ENCODE peak calls at places on chromosome 12, in five cellular contexts. One of them, this sample, is unnamed.

GRCh38 chr12:75635606-75636444 is 124.4 kb upstream of the KRR1 start:
- DNase-seq in GM06990: no peak
- DNase-seq in A549: peak; percentile 40
- DNase-seq in lower leg skin: no peak
- DNase-seq in thoracic aorta: no peak
- DNase-seq in this sample: no peak

GRCh38 chr12:41336041-41336552 is 148.0 kb downstream of the PDZRN4 start:
- DNase-seq in A549: no peak
- DNase-seq in lower leg skin: no peak
- DNase-seq in GM06990: no peak
- DNase-seq in thoracic aorta: no peak
- DNase-seq in this sample: no peak

GRCh38 chr12:103840399-103840880 is 594 bp downstream of the NT5DC3 start:
- DNase-seq in GM06990: no peak
- DNase-seq in lower leg skin: no peak
- DNase-seq in thoracic aorta: peak; percentile 35
- DNase-seq in A549: peak; percentile 32
- DNase-seq in this sample: no peak

GRCh38 chr12:56628671-56629458 is 1.3 kb downstream of the BAZ2A start:
- DNase-seq in thoracic aorta: no peak
- DNase-seq in lower leg skin: peak; percentile 94
- DNase-seq in GM06990: peak; percentile 46
- DNase-seq in A549: peak; percentile 51
- DNase-seq in this sample: peak; percentile 62

GRCh38 chr12:109469516-109469915 is 7.6 kb downstream of the KCTD10 start:
- DNase-seq in GM06990: no peak
- DNase-seq in A549: no peak
- DNase-seq in thoracic aorta: no peak
- DNase-seq in lower leg skin: no peak
- DNase-seq in this sample: no peak

GRCh38 chr12:98743362-98743953 is 98.4 kb downstream of the APAF1 start:
- DNase-seq in thoracic aorta: no peak
- DNase-seq in A549: peak; percentile 48
- DNase-seq in GM06990: no peak
- DNase-seq in lower leg skin: no peak
- DNase-seq in this sample: no peak

GRCh38 chr12:102521662-102522277 is 41.4 kb upstream of the IGF1 start:
- DNase-seq in thoracic aorta: no peak
- DNase-seq in lower leg skin: no peak
- DNase-seq in A549: no peak
- DNase-seq in GM06990: no peak
- DNase-seq in this sample: no peak

GRCh38 chr12:2082321-2082720 is 29.5 kb downstream of the CACNA1C start:
- DNase-seq in A549: no peak
- DNase-seq in GM06990: no peak
- DNase-seq in thoracic aorta: no peak
- DNase-seq in lower leg skin: no peak
- DNase-seq in this sample: no peak

GRCh38 chr12:123000578-123000977 is 20.1 kb downstream of the ARL6IP4 start:
- DNase-seq in A549: no peak
- DNase-seq in GM06990: no peak
- DNase-seq in lower leg skin: no peak
- DNase-seq in thoracic aorta: no peak
- DNase-seq in this sample: no peak

GRCh38 chr12:127230843-127231260 is 1036.1 kb upstream of the TMEM132C start:
- DNase-seq in lower leg skin: no peak
- DNase-seq in A549: no peak
- DNase-seq in GM06990: no peak
- DNase-seq in thoracic aorta: no peak
- DNase-seq in this sample: no peak

GRCh38 chr12:116152268-116152667 is 125.2 kb downstream of the MED13L start:
- DNase-seq in A549: no peak
- DNase-seq in GM06990: no peak
- DNase-seq in thoracic aorta: no peak
- DNase-seq in lower leg skin: no peak
- DNase-seq in this sample: no peak

GRCh38 chr12:115383668-115384067 is 699.7 kb upstream of the TBX3 start:
- DNase-seq in GM06990: no peak
- DNase-seq in A549: no peak
- DNase-seq in thoracic aorta: no peak
- DNase-seq in lower leg skin: no peak
- DNase-seq in this sample: no peak

GRCh38 chr12:108744021-108744897 is 12.9 kb upstream of the CORO1C start:
- DNase-seq in A549: no peak
- DNase-seq in GM06990: no peak
- DNase-seq in thoracic aorta: no peak
- DNase-seq in lower leg skin: peak; percentile 66
- DNase-seq in this sample: no peak

GRCh38 chr12:88752183-88752582 is 171.9 kb upstream of the KITLG start:
- DNase-seq in thoracic aorta: no peak
- DNase-seq in A549: no peak
- DNase-seq in GM06990: no peak
- DNase-seq in lower leg skin: no peak
- DNase-seq in this sample: no peak

GRCh38 chr12:51954465-51955361 is 3.2 kb downstream of the ACVR1B start:
- DNase-seq in thoracic aorta: no peak
- DNase-seq in A549: no peak
- DNase-seq in lower leg skin: peak; percentile 9
- DNase-seq in GM06990: no peak
- DNase-seq in this sample: no peak

GRCh38 chr12:12181516-12181915 is 85.3 kb downstream of the LRP6 start:
- DNase-seq in lower leg skin: no peak
- DNase-seq in GM06990: no peak
- DNase-seq in thoracic aorta: no peak
- DNase-seq in A549: no peak
- DNase-seq in this sample: no peak

GRCh38 chr12:27246141-27246540 is 2.1 kb downstream of the STK38L start:
- DNase-seq in A549: no peak
- DNase-seq in thoracic aorta: no peak
- DNase-seq in lower leg skin: no peak
- DNase-seq in GM06990: no peak
- DNase-seq in this sample: no peak

GRCh38 chr12:27245039-27245438 is 953 bp downstream of the STK38L start:
- DNase-seq in GM06990: no peak
- DNase-seq in thoracic aorta: no peak
- DNase-seq in A549: no peak
- DNase-seq in lower leg skin: no peak
- DNase-seq in this sample: no peak

GRCh38 chr12:27244680-27245005 is 557 bp downstream of the STK38L start:
- DNase-seq in A549: no peak
- DNase-seq in thoracic aorta: no peak
- DNase-seq in lower leg skin: no peak
- DNase-seq in GM06990: no peak
- DNase-seq in this sample: no peak

GRCh38 chr12:27243006-27243405 is 1.1 kb upstream of the STK38L start:
- DNase-seq in thoracic aorta: no peak
- DNase-seq in lower leg skin: no peak
- DNase-seq in GM06990: peak; percentile 71
- DNase-seq in A549: no peak
- DNase-seq in this sample: no peak

GRCh38 chr12:27243804-27244679 is at the start of gene STK38L:
- DNase-seq in A549: peak; percentile 87
- DNase-seq in GM06990: peak; percentile 98
- DNase-seq in lower leg skin: peak; percentile 99
- DNase-seq in thoracic aorta: peak; percentile 90
- DNase-seq in this sample: peak; percentile 88
- TF ChIP-seq CTCF in A549: peak; percentile 42
- TF ChIP-seq CTCF in GM06990: peak; percentile 20
- TF ChIP-seq CTCF in lower leg skin: no peak
- TF ChIP-seq CTCF in thoracic aorta: no peak
- TF ChIP-seq CTCF in this sample: no peak

GRCh38 chr12:110702081-110702480 is 13.2 kb upstream of the HVCN1 start:
- DNase-seq in A549: no peak
- DNase-seq in lower leg skin: no peak
- DNase-seq in thoracic aorta: no peak
- DNase-seq in GM06990: no peak
- DNase-seq in this sample: no peak

GRCh38 chr12:110696283-110696682 is 7.4 kb upstream of the HVCN1 start:
- DNase-seq in A549: no peak
- DNase-seq in thoracic aorta: no peak
- DNase-seq in GM06990: no peak
- DNase-seq in lower leg skin: no peak
- DNase-seq in this sample: no peak

GRCh38 chr12:110698171-110698902 is 9.4 kb upstream of the HVCN1 start:
- DNase-seq in thoracic aorta: peak; percentile 44
- DNase-seq in GM06990: peak; percentile 77
- DNase-seq in A549: peak; percentile 74
- DNase-seq in lower leg skin: peak; percentile 90
- DNase-seq in this sample: peak; percentile 63

GRCh38 chr12:110704231-110704630 is 15.3 kb upstream of the HVCN1 start:
- DNase-seq in lower leg skin: no peak
- DNase-seq in thoracic aorta: no peak
- DNase-seq in GM06990: no peak
- DNase-seq in A549: no peak
- DNase-seq in this sample: no peak

GRCh38 chr12:110699591-110700445 is 10.9 kb upstream of the HVCN1 start:
- DNase-seq in GM06990: no peak
- DNase-seq in thoracic aorta: no peak
- DNase-seq in lower leg skin: peak; percentile 81
- DNase-seq in A549: no peak
- DNase-seq in this sample: no peak
- TF ChIP-seq CTCF in GM06990: no peak
- TF ChIP-seq CTCF in thoracic aorta: no peak
- TF ChIP-seq CTCF in lower leg skin: no peak
- TF ChIP-seq CTCF in A549: no peak
- TF ChIP-seq CTCF in this sample: no peak

GRCh38 chr12:90010089-90010488 is 301.5 kb upstream of the ATP2B1 start:
- DNase-seq in A549: no peak
- DNase-seq in thoracic aorta: no peak
- DNase-seq in GM06990: no peak
- DNase-seq in lower leg skin: no peak
- DNase-seq in this sample: no peak
- TF ChIP-seq CTCF in A549: peak; percentile 33
- TF ChIP-seq CTCF in thoracic aorta: no peak
- TF ChIP-seq CTCF in GM06990: no peak
- TF ChIP-seq CTCF in lower leg skin: no peak
- TF ChIP-seq CTCF in this sample: no peak

DNA sequence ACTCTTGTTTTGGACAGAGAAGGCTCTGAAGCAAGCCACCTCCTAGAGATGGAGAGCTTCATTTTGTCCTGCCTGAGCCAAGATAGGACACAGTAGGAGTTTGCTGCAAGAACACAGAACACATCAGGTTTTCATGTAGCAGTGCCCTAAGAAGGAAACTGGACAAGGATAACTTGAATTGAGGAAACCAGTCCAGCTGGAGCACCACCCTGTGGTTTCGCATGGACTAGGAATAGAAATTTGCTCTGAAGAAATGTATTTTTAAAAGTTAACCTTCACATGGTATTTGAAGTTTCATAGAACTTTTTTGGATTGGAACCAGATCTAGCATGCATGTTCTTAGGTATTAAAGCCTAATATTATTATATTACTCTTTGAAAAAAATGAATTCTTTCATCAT is 68.8 kb downstream of the RERG start:
- DNase-seq in A549: no peak
- DNase-seq in GM06990: no peak
- DNase-seq in thoracic aorta: no peak
- DNase-seq in lower leg skin: no peak
- DNase-seq in this sample: no peak
- TF ChIP-seq CTCF in A549: no peak
- TF ChIP-seq CTCF in GM06990: no peak
- TF ChIP-seq CTCF in thoracic aorta: peak; percentile 47
- TF ChIP-seq CTCF in lower leg skin: no peak
- TF ChIP-seq CTCF in this sample: no peak

DNA sequence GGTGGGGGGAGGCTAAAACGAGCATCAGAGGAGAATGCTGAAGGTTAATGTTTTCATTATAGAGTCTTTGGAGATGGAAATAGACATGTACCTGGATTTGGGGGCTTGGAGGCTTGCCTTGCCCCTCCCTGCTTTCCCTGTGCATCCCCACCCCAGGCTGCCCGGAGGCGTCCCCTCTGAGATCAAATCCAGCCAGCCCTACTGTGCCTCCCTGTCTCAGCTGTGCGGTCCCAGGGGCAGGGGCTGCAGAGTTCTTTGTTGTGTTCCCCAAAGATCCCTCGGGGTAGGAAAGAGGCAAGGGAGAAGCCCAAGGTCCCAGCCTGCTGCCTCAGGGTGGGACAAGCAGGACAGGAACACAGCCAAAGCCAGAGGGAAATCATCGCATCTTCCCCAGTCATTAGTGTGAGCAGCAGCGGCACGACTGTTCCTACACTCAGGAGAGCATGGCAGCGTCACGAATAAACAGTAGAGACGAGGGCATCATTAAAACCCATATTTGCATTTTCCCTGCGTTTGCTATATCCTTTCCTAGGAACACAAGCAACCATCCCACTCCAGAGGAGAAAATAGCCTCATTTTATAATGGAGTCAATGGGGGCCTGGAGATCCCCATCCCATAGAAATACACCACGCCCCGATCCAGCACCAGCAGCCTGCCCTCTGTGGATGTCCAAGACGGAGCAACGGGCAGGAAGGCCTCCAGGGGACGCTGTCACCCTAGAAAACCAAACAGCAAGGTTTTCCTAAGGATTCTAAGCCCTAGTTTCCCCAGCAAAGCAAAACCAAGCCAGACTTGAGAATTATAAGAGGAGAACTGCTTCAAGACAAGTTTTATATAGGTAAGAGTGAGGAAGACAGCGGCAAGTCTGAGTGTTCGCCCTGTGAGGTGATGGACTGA is 32.4 kb downstream of the ANO2 start:
- DNase-seq in thoracic aorta: no peak
- DNase-seq in GM06990: no peak
- DNase-seq in lower leg skin: peak; percentile 69
- DNase-seq in A549: no peak
- DNase-seq in this sample: no peak
- TF ChIP-seq CTCF in thoracic aorta: no peak
- TF ChIP-seq CTCF in GM06990: peak; percentile 25
- TF ChIP-seq CTCF in lower leg skin: no peak
- TF ChIP-seq CTCF in A549: no peak
- TF ChIP-seq CTCF in this sample: no peak